ENCODE peak calls at places on chromosomes 12 and 14, in ten cellular contexts. One of them, this sample, is unnamed.

GRCh38 chr14:52262600-52262999 is 4.9 kb upstream of the PTGDR start:
- DNase-seq in thoracic aorta: no peak
- DNase-seq in sigmoid colon: no peak
- DNase-seq in activated CD4-positive, alpha-beta T cell treated with anti-CD3 and anti-CD28 coated beads for 1 hour: no peak
- DNase-seq in T-helper 2 cell: no peak
- DNase-seq in DMS53: no peak
- DNase-seq in RKO: no peak
- DNase-seq in OCI-M1: no peak
- DNase-seq in D341Med: no peak
- DNase-seq in kidney: no peak
- DNase-seq in this sample: no peak

GRCh38 chr12:15122349-15122748 is 98.9 kb downstream of the RERG start:
- DNase-seq in thoracic aorta: no peak
- DNase-seq in sigmoid colon: no peak
- DNase-seq in activated CD4-positive, alpha-beta T cell treated with anti-CD3 and anti-CD28 coated beads for 1 hour: no peak
- DNase-seq in T-helper 2 cell: no peak
- DNase-seq in DMS53: no peak
- DNase-seq in RKO: no peak
- DNase-seq in OCI-M1: peak
- DNase-seq in D341Med: no peak
- DNase-seq in kidney: no peak
- DNase-seq in this sample: no peak

GRCh38 chr12:93361159-93361919 is 16.4 kb upstream of the NUDT4 start:
- DNase-seq in thoracic aorta: no peak
- DNase-seq in sigmoid colon: no peak
- DNase-seq in activated CD4-positive, alpha-beta T cell treated with anti-CD3 and anti-CD28 coated beads for 1 hour: no peak
- DNase-seq in T-helper 2 cell: no peak
- DNase-seq in DMS53: peak
- DNase-seq in RKO: no peak
- DNase-seq in OCI-M1: no peak
- DNase-seq in D341Med: peak
- DNase-seq in kidney: no peak
- DNase-seq in this sample: no peak

GRCh38 chr12:107319536-107320030 is 226.2 kb upstream of the CRY1 start:
- DNase-seq in thoracic aorta: no peak
- DNase-seq in sigmoid colon: no peak
- DNase-seq in activated CD4-positive, alpha-beta T cell treated with anti-CD3 and anti-CD28 coated beads for 1 hour: no peak
- DNase-seq in T-helper 2 cell: peak
- DNase-seq in DMS53: peak
- DNase-seq in RKO: no peak
- DNase-seq in OCI-M1: no peak
- DNase-seq in D341Med: peak
- DNase-seq in kidney: no peak
- DNase-seq in this sample: no peak

GRCh38 chr12:42469355-42470006 is 120.1 kb downstream of the PRICKLE1 start:
- DNase-seq in thoracic aorta: no peak
- DNase-seq in sigmoid colon: no peak
- DNase-seq in activated CD4-positive, alpha-beta T cell treated with anti-CD3 and anti-CD28 coated beads for 1 hour: no peak
- DNase-seq in T-helper 2 cell: peak
- DNase-seq in DMS53: peak
- DNase-seq in RKO: no peak
- DNase-seq in OCI-M1: peak
- DNase-seq in D341Med: no peak
- DNase-seq in kidney: no peak
- DNase-seq in this sample: no peak

GRCh38 chr12:13390921-13391320 is 194.4 kb downstream of the EMP1 start:
- DNase-seq in thoracic aorta: no peak
- DNase-seq in sigmoid colon: no peak
- DNase-seq in activated CD4-positive, alpha-beta T cell treated with anti-CD3 and anti-CD28 coated beads for 1 hour: no peak
- DNase-seq in T-helper 2 cell: no peak
- DNase-seq in DMS53: no peak
- DNase-seq in RKO: no peak
- DNase-seq in OCI-M1: no peak
- DNase-seq in D341Med: no peak
- DNase-seq in kidney: no peak
- DNase-seq in this sample: no peak

GRCh38 chr12:22477894-22478287 is 66.5 kb downstream of the C2CD5 start:
- DNase-seq in thoracic aorta: no peak
- DNase-seq in sigmoid colon: no peak
- DNase-seq in activated CD4-positive, alpha-beta T cell treated with anti-CD3 and anti-CD28 coated beads for 1 hour: no peak
- DNase-seq in T-helper 2 cell: peak
- DNase-seq in DMS53: peak
- DNase-seq in RKO: no peak
- DNase-seq in OCI-M1: peak
- DNase-seq in D341Med: no peak
- DNase-seq in kidney: no peak
- DNase-seq in this sample: no peak

GRCh38 chr14:25349269-25349668 is 299.3 kb upstream of the STXBP6 start:
- DNase-seq in thoracic aorta: no peak
- DNase-seq in sigmoid colon: no peak
- DNase-seq in activated CD4-positive, alpha-beta T cell treated with anti-CD3 and anti-CD28 coated beads for 1 hour: no peak
- DNase-seq in T-helper 2 cell: no peak
- DNase-seq in DMS53: no peak
- DNase-seq in RKO: peak
- DNase-seq in OCI-M1: no peak
- DNase-seq in D341Med: no peak
- DNase-seq in kidney: no peak
- DNase-seq in this sample: no peak

GRCh38 chr12:48454675-48455074 is 17.7 kb upstream of the ANP32D start:
- DNase-seq in thoracic aorta: no peak
- DNase-seq in sigmoid colon: no peak
- DNase-seq in activated CD4-positive, alpha-beta T cell treated with anti-CD3 and anti-CD28 coated beads for 1 hour: no peak
- DNase-seq in T-helper 2 cell: peak
- DNase-seq in DMS53: peak
- DNase-seq in RKO: peak
- DNase-seq in OCI-M1: peak
- DNase-seq in D341Med: peak
- DNase-seq in kidney: no peak
- DNase-seq in this sample: no peak

GRCh38 chr12:7241404-7242005 is 52.0 kb downstream of the PEX5 start:
- DNase-seq in thoracic aorta: no peak
- DNase-seq in sigmoid colon: no peak
- DNase-seq in activated CD4-positive, alpha-beta T cell treated with anti-CD3 and anti-CD28 coated beads for 1 hour: no peak
- DNase-seq in T-helper 2 cell: no peak
- DNase-seq in DMS53: no peak
- DNase-seq in RKO: peak
- DNase-seq in OCI-M1: peak
- DNase-seq in D341Med: no peak
- DNase-seq in kidney: no peak
- DNase-seq in this sample: no peak

GRCh38 chr12:3116106-3116898 is 39.1 kb downstream of the TSPAN9 start:
- DNase-seq in thoracic aorta: no peak
- DNase-seq in sigmoid colon: no peak
- DNase-seq in activated CD4-positive, alpha-beta T cell treated with anti-CD3 and anti-CD28 coated beads for 1 hour: no peak
- DNase-seq in T-helper 2 cell: no peak
- DNase-seq in DMS53: no peak
- DNase-seq in RKO: no peak
- DNase-seq in OCI-M1: no peak
- DNase-seq in D341Med: no peak
- DNase-seq in kidney: no peak
- DNase-seq in this sample: no peak

GRCh38 chr12:72586456-72586855 is 314.3 kb downstream of the TRHDE start:
- DNase-seq in thoracic aorta: no peak
- DNase-seq in sigmoid colon: no peak
- DNase-seq in activated CD4-positive, alpha-beta T cell treated with anti-CD3 and anti-CD28 coated beads for 1 hour: no peak
- DNase-seq in T-helper 2 cell: no peak
- DNase-seq in DMS53: no peak
- DNase-seq in RKO: no peak
- DNase-seq in OCI-M1: no peak
- DNase-seq in D341Med: no peak
- DNase-seq in kidney: no peak
- DNase-seq in this sample: no peak

GRCh38 chr12:28409892-28410291 is 219.6 kb downstream of the CCDC91 start:
- DNase-seq in thoracic aorta: no peak
- DNase-seq in sigmoid colon: no peak
- DNase-seq in activated CD4-positive, alpha-beta T cell treated with anti-CD3 and anti-CD28 coated beads for 1 hour: no peak
- DNase-seq in T-helper 2 cell: peak
- DNase-seq in DMS53: no peak
- DNase-seq in RKO: peak
- DNase-seq in OCI-M1: peak
- DNase-seq in D341Med: no peak
- DNase-seq in kidney: no peak
- DNase-seq in this sample: no peak

GRCh38 chr12:123571343-123571813 is 13.0 kb upstream of the TMED2 start:
- DNase-seq in thoracic aorta: no peak
- DNase-seq in sigmoid colon: peak
- DNase-seq in activated CD4-positive, alpha-beta T cell treated with anti-CD3 and anti-CD28 coated beads for 1 hour: no peak
- DNase-seq in T-helper 2 cell: no peak
- DNase-seq in DMS53: peak
- DNase-seq in RKO: peak
- DNase-seq in OCI-M1: peak
- DNase-seq in D341Med: peak
- DNase-seq in kidney: peak
- DNase-seq in this sample: no peak

This sample was measured in RWPE2.